ENCODE peak calls at places on chromosome X, in eight cellular contexts. E, R, O, L, B, U, C and D are unnamed samples.

GRCh38 chrX:45322820-45323219 is 122.1 kb upstream of the DIPK2B start:
- DNase-seq in O (no peak), B (peak), L (no peak), R (no peak), E (no peak), C (no peak), U (no peak), D (no peak)

GRCh38 chrX:12955882-12956703 is 18.8 kb upstream of the TMSB4X start:
- DNase-seq in B (peak), E (peak), C (no peak), L (no peak), R (no peak), U (peak), O (no peak), D (no peak)

GRCh38 chrX:9333873-9334272 is 131.0 kb upstream of the TBL1X start:
- DNase-seq in E (no peak), R (no peak), U (no peak), L (no peak), C (no peak), O (no peak), B (no peak), D (no peak)

GRCh38 chrX:139930923-139931645 is 1.8 kb downstream of the ATP11C start:
- DNase-seq in U (no peak), R (no peak), O (no peak), B (no peak), C (peak), L (peak), E (peak), D (peak)

GRCh38 chrX:13367950-13368349 is 48.1 kb upstream of the ATXN3L start:
- DNase-seq in O (no peak), U (no peak), R (no peak), L (no peak), E (no peak), C (no peak), B (no peak), D (no peak)

GRCh38 chrX:17519349-17519748 is 144.3 kb downstream of the NHS start:
- DNase-seq in R (no peak), O (no peak), L (no peak), E (peak), C (no peak), U (peak), B (no peak), D (no peak)

GRCh38 chrX:50704987-50705386 is 109.0 kb downstream of the SHROOM4 start:
- DNase-seq in R (no peak), O (no peak), C (no peak), B (no peak), U (no peak), E (no peak), L (no peak), D (no peak)

GRCh38 chrX:53494427-53494826 is 60.3 kb upstream of the HSD17B10 start:
- DNase-seq in U (no peak), L (no peak), C (no peak), E (peak), R (no peak), O (no peak), B (no peak), D (no peak)

GRCh38 chrX:143669395-143669794 is 33.5 kb upstream of the SLITRK4 start:
- DNase-seq in B (peak), U (no peak), C (no peak), O (no peak), L (no peak), R (no peak), E (no peak), D (no peak)

GRCh38 chrX:13029341-13029740 is 15.1 kb downstream of the FAM9C start:
- DNase-seq in U (peak), B (peak), C (no peak), E (peak), R (peak), L (no peak), O (no peak), D (no peak)

GRCh38 chrX:153317306-153317705 is 4.3 kb downstream of the PNMA6F start:
- DNase-seq in C (no peak), E (no peak), B (no peak), L (no peak), U (no peak), R (no peak), O (no peak), D (no peak)

GRCh38 chrX:10156199-10157031 is at the start of gene CLCN4:
- DNase-seq in E (peak), U (peak), O (no peak), B (no peak), R (peak), C (peak), L (peak), D (peak)

GRCh38 chrX:107537815-107538214 is 88.4 kb downstream of the FRMPD3 start:
- DNase-seq in B (peak), U (peak), C (peak), R (no peak), L (no peak), E (peak), O (no peak), D (no peak)

GRCh38 chrX:141632124-141632523 is 42.6 kb downstream of the SPANXA2 start:
- DNase-seq in O (no peak), E (no peak), R (peak), C (no peak), B (no peak), L (no peak), U (no peak), D (no peak)

GRCh38 chrX:101287402-101287801 is 3.7 kb downstream of the TAF7L start:
- DNase-seq in R (peak), C (peak), O (peak), L (no peak), E (peak), U (peak), B (peak), D (no peak)

GRCh38 chrX:150361070-150361776 is 1.9 kb upstream of the MAMLD1 start:
- DNase-seq in C (peak), U (no peak), O (no peak), E (no peak), L (no peak), B (no peak), R (no peak), D (peak)

GRCh38 chrX:53798281-53798680 is 111.8 kb upstream of the HUWE1 start:
- DNase-seq in B (no peak), R (no peak), L (no peak), E (no peak), C (no peak), U (no peak), O (no peak), D (no peak)

GRCh38 chrX:139739138-139739537 is 31.2 kb upstream of the MCF2 start:
- DNase-seq in L (no peak), B (peak), U (no peak), E (no peak), R (no peak), O (peak), C (no peak), D (no peak)

GRCh38 chrX:154411981-154412340 is 622 bp downstream of the TAFAZZIN start:
- DNase-seq in U (peak), E (peak), O (no peak), R (no peak), C (peak), B (no peak), L (no peak), D (peak)

GRCh38 chrX:137427061-137427778 is 138.7 kb upstream of the ZIC3 start:
- DNase-seq in C (peak), R (no peak), U (no peak), B (no peak), O (no peak), E (no peak), L (no peak), D (peak)

GRCh38 chrX:115582035-115582870 is 21.3 kb downstream of the PLS3 start:
- DNase-seq in R (no peak), U (no peak), O (no peak), B (no peak), L (no peak), E (no peak), C (no peak), D (no peak)

GRCh38 chrX:150635952-150636351 is 57.2 kb upstream of the MTMR1 start:
- DNase-seq in U (no peak), B (peak), O (peak), L (no peak), C (no peak), R (no peak), E (no peak), D (no peak)

GRCh38 chrX:15334561-15334960 is 762 bp downstream of the PIGA start:
- DNase-seq in U (no peak), O (no peak), B (peak), R (no peak), E (no peak), C (no peak), L (no peak), D (no peak)

GRCh38 chrX:48911407-48912182 is at the start of gene SLC35A2:
- DNase-seq in O (peak), B (peak), C (peak), E (peak), L (peak), R (no peak), U (peak), D (peak)

GRCh38 chrX:8939344-8939743 is 94.6 kb downstream of the FAM9B start:
- DNase-seq in B (no peak), C (no peak), O (no peak), R (no peak), E (no peak), L (no peak), U (no peak), D (no peak)

GRCh38 chrX:6500717-6501116 is 34.2 kb downstream of the VCX3A start:
- DNase-seq in B (no peak), R (no peak), O (no peak), U (no peak), E (no peak), L (no peak), C (no peak), D (no peak)

GRCh38 chrX:283115-283845 is 2.1 kb downstream of the PLCXD1 start:
- DNase-seq in U (peak), B (peak), O (peak), L (peak), R (peak), C (peak), E (peak), D (peak)

GRCh38 chrX:40615976-40616375 is 7.3 kb upstream of the MPC1L start:
- DNase-seq in C (no peak), E (no peak), U (no peak), O (no peak), L (no peak), B (no peak), R (no peak), D (no peak)

GRCh38 chrX:135596495-135596894 is 76.0 kb downstream of the INTS6L start:
- DNase-seq in B (no peak), L (peak), C (peak), E (no peak), U (peak), R (no peak), O (no peak), D (peak)

GRCh38 chrX:40434947-40435346 is 145.8 kb upstream of the ATP6AP2 start:
- DNase-seq in O (no peak), E (peak), U (no peak), B (no peak), L (no peak), R (no peak), C (no peak), D (peak)

DNA sequence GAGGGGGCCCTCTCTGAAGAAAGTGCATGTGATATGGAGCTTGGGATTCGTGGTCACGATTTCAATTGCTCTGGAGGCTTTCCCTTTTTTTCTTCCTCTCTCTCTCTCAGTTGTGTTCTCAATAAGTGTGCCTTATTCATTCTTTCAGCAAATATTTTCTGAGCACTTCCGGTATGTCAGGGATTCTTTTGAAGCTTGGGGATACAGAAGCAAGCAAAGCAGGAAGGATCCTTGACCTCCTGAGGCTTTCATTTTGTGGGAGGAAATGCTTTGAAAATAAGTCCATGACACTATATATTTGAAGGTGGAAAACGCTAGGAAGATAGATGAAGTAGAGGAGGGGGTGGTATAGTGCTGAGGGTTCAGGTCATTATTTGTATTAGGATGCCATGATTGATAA is 12.6 kb upstream of the GABRE start:
- DNase-seq in E (no peak), L (no peak), U (no peak), O (no peak), C (no peak), B (no peak), R (no peak), D (no peak)
- TF ChIP-seq CTCF in E (no peak), L (no peak), U (no peak), O (no peak), C (no peak), B (no peak), R (no peak), D (no peak)

GRCh38 chrX:74536142-74537010 is 78.0 kb downstream of the RLIM start:
- DNase-seq in O (no peak), R (peak), B (peak), C (peak), L (peak), U (peak), E (peak), D (peak)

GRCh38 chrX:74535633-74536141 is 78.7 kb downstream of the RLIM start:
- DNase-seq in L (no peak), U (peak), C (peak), R (no peak), O (no peak), B (peak), E (peak), D (peak)

GRCh38 chrX:74534569-74535038 is 79.8 kb downstream of the RLIM start:
- DNase-seq in R (no peak), L (no peak), B (peak), C (no peak), E (no peak), O (no peak), U (no peak), D (no peak)

GRCh38 chrX:74537011-74537390 is 77.4 kb downstream of the RLIM start:
- DNase-seq in B (peak), C (peak), U (peak), O (no peak), L (no peak), R (no peak), E (peak), D (peak)

GRCh38 chrX:74535211-74535621 is 79.2 kb downstream of the RLIM start:
- DNase-seq in R (peak), C (peak), E (peak), O (no peak), L (no peak), U (peak), B (peak), D (no peak)
- TF ChIP-seq CTCF in R (peak), C (no peak), E (no peak), O (peak), L (peak), U (peak), B (peak), D (no peak)

DNA sequence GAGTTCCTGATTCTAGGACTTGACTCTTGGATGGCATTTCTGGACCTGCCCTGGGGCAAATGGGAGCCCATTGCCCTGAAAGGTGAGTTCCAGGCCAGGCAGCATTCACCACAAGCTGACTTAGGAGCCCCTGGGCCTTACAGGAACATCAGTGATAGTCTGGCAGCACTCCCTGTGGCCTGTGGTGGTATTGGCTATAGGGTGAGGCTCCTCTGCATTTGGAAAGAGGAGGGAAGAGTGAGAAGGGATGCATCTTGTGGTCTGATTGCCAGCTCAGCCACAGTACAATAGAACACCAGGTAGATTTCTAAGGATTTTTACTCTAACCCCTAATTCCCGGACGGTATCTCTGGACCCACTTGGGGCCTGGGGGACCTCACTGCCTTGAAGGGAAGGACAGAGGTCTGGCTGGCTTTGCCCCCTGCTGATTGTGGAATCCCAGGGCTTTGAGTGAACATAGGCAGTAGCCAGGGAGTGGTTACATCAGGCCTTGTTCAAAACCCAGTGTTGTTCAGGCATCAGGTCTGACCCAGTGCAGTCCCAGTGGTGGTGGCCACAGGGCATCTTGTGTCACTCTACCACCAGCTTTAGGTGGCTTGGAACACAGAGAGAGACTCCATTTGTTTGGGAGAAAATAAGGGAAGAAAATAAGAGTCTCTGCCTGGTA is 32.9 kb downstream of the MAGED4 start:
- DNase-seq in U (no peak), C (peak), R (no peak), E (no peak), L (no peak), B (no peak), O (no peak), D (peak)
- TF ChIP-seq CTCF in U (no peak), C (no peak), R (no peak), E (no peak), L (peak), B (no peak), O (no peak), D (no peak)

GRCh38 chrX:129772796-129773431 is 6.8 kb upstream of the SASH3 start:
- DNase-seq in L (no peak), R (no peak), C (no peak), E (peak), O (no peak), U (peak), B (no peak), D (no peak)

GRCh38 chrX:129769467-129770154 is 10.1 kb upstream of the SASH3 start:
- DNase-seq in B (no peak), U (no peak), O (no peak), C (no peak), R (peak), L (no peak), E (no peak), D (no peak)

GRCh38 chrX:129768186-129768585 is 11.6 kb upstream of the SASH3 start:
- DNase-seq in U (no peak), O (no peak), B (no peak), R (no peak), C (no peak), L (no peak), E (no peak), D (no peak)

GRCh38 chrX:129771266-129771995 is 8.3 kb upstream of the SASH3 start:
- DNase-seq in L (no peak), E (no peak), O (no peak), B (no peak), U (no peak), C (no peak), R (no peak), D (no peak)

DNA sequence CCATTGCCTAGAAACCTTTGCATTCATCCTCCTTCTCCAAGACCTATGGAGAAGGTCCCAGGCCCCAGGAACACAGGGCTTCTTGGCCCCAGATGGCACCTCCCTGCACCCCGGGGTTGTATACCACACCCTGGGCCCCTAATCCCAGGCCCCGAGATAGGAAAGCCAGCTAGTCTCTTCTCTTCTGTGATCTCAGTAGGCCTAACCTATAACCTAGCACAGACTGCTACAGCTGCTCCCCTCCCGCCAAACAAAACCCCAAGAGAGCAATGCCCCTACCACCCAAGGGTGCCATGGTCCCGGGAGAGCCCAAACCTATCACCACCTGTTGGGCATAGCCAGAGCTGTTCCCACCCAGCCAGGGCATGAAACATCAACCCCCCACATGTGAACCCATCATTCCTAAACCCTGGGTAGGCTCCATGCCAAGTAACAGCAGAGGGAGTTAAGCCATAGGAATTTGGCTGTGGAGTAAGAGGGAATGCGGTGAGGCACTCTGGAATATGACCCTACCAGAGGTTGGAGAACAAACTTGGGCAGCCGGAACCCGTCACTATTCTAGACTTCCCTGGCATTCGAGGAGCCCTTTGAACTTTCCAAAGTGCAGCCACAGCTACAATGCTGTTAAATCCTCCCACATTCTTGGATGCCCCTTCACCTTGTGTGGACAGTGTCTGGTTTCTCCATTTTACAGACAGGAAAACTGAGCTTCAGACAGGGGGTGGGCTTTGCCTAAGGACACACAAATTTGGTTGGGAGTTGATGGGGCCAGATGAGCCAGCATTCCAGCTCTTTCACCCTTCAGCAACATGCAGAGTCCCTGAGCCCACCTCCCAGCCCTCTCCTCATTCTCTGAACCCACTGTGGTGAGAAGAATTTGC is 10.9 kb upstream of the SASH3 start:
- DNase-seq in C (no peak), O (no peak), E (no peak), B (no peak), L (no peak), R (peak), U (no peak), D (no peak)
- TF ChIP-seq CTCF in C (no peak), O (no peak), E (no peak), B (no peak), L (no peak), R (no peak), U (no peak), D (no peak)